ENCODE peak calls at places on chromosomes 11 and 22, in ten cellular contexts. J is lower lobe of right lung; N is IMR-90; V is coronary artery; Z is uterus; E is heart left ventricle; T is foreskin fibroblast; L is CD8-positive, alpha-beta T cell; P is fibroblast of the aortic adventitia; M is heart right ventricle. U is an unnamed sample.

GRCh38 chr11:92083123-92083522 is 141.5 kb upstream of the FAT3 start:
- DNase-seq in T (no peak), M (no peak), Z (no peak), N (no peak), L (no peak), V (no peak), J (no peak), E (no peak), P (no peak), U (no peak)

GRCh38 chr11:94876645-94877445 is 96.5 kb downstream of the CWC15 start:
- DNase-seq in L (no peak), J (peak; percentile 72), M (peak; percentile 84), P (peak; percentile 93), E (peak; percentile 84), V (peak; percentile 86), T (peak; percentile 97), N (peak; percentile 98), Z (peak; percentile 90), U (peak; percentile 79)

GRCh38 chr11:78840190-78840589 is 265.5 kb upstream of the NARS2 start:
- DNase-seq in Z (no peak), V (no peak), E (no peak), M (no peak), L (no peak), N (peak; percentile 91), T (peak; percentile 79), P (peak; percentile 97), J (no peak), U (no peak)

GRCh38 chr11:95549276-95549675 is 240.3 kb downstream of the FAM76B start:
- DNase-seq in E (no peak), N (no peak), M (no peak), V (no peak), P (no peak), T (no peak), Z (no peak), L (no peak), J (no peak), U (no peak)

GRCh38 chr22:39444247-39444800 is 12.5 kb upstream of the MGAT3 start:
- DNase-seq in E (no peak), L (no peak), P (no peak), T (no peak), V (no peak), N (no peak), J (no peak), Z (no peak), M (no peak), U (no peak)

GRCh38 chr22:47370448-47371262 is 608.2 kb downstream of the TBC1D22A start:
- DNase-seq in L (peak; percentile 29), V (no peak), Z (no peak), J (peak; percentile 13), P (no peak), M (no peak), T (no peak), N (no peak), E (no peak), U (no peak)

GRCh38 chr11:21321530-21321929 is 652.1 kb downstream of the NELL1 start:
- DNase-seq in M (no peak), L (no peak), J (no peak), E (no peak), N (no peak), T (no peak), V (no peak), P (no peak), Z (no peak), U (no peak)

GRCh38 chr11:79237676-79238075 is 203.2 kb downstream of the TENM4 start:
- DNase-seq in L (no peak), P (peak; percentile 94), J (no peak), Z (peak; percentile 22), T (peak; percentile 85), N (peak; percentile 96), M (peak; percentile 13), V (no peak), E (no peak), U (peak; percentile 48)

GRCh38 chr22:38868886-38869381 is 3.1 kb downstream of the CBX6 start:
- DNase-seq in Z (peak; percentile 76), N (peak; percentile 51), P (peak; percentile 61), L (peak; percentile 90), J (peak; percentile 88), V (peak; percentile 79), M (peak; percentile 80), T (peak; percentile 57), E (peak; percentile 78), U (no peak)

GRCh38 chr11:72864692-72865655 is 50.8 kb downstream of the ATG16L2 start:
- DNase-seq in T (peak; percentile 44), Z (no peak), L (no peak), V (no peak), N (peak; percentile 46), J (no peak), E (peak; percentile 33), P (peak; percentile 84), M (peak; percentile 54), U (no peak)

GRCh38 chr11:33044281-33044680 is 4.9 kb downstream of the TCP11L1 start:
- DNase-seq in M (no peak), V (no peak), L (no peak), Z (no peak), N (peak; percentile 34), J (no peak), E (no peak), T (no peak), P (no peak), U (no peak)

GRCh38 chr11:74683941-74684481 is 47.2 kb downstream of the CHRDL2 start:
- DNase-seq in M (no peak), J (peak; percentile 17), P (peak; percentile 40), N (peak; percentile 71), E (no peak), T (no peak), L (no peak), Z (no peak), V (peak; percentile 65), U (no peak)

GRCh38 chr11:74681686-74682651 is 49.3 kb downstream of the CHRDL2 start:
- DNase-seq in J (no peak), M (peak; percentile 63), Z (peak; percentile 75), E (peak; percentile 54), N (peak; percentile 40), T (no peak), V (peak; percentile 69), P (no peak), L (no peak), U (no peak)

GRCh38 chr11:74683279-74683871 is 47.9 kb downstream of the CHRDL2 start:
- DNase-seq in P (no peak), M (no peak), E (no peak), Z (no peak), L (no peak), V (peak; percentile 72), T (no peak), N (no peak), J (peak; percentile 57), U (no peak)

GRCh38 chr11:74684661-74685060 is 46.6 kb downstream of the CHRDL2 start:
- DNase-seq in Z (no peak), T (no peak), P (no peak), V (no peak), E (no peak), J (peak; percentile 6), L (no peak), N (no peak), M (no peak), U (no peak)

GRCh38 chr11:74682731-74683278 is 48.4 kb downstream of the CHRDL2 start:
- DNase-seq in E (no peak), M (no peak), P (no peak), T (no peak), L (no peak), N (no peak), V (peak; percentile 60), J (no peak), Z (no peak), U (no peak)
- H3K4me3 ChIP-seq in E (peak overlapping the region; percentile 61), M (peak overlapping the region; percentile 53), P (no peak overlapping the region), T (peak overlapping the region; percentile 14), L (no peak overlapping the region), N (no peak overlapping the region), V (peak overlapping the region; percentile 79), J (peak overlapping the region; percentile 59), Z (peak overlapping the region; percentile 37), U (peak overlapping the region; percentile 20)

DNA sequence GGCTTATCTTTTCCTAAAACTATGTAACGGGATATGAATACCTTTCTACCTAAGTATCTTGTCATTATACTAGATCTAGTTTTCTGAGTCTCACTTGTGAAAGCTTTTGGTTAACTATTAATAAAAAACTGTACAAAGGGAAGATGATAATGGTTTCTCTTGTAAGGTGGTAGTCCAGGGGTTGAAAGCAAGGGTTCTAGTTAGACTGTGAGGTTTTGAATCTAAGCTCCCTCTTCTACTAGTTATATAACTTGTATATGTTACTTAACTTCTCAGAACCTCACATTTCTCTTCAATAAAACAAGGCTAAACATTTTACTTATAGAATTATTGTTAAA is 54.3 kb downstream of the ARHGEF12 start:
- DNase-seq in L (no peak), N (no peak), P (no peak), E (no peak), Z (no peak), J (no peak), V (no peak), T (no peak), M (no peak), U (no peak)
- TF ChIP-seq CTCF in L (no peak), N (no peak), P (no peak), E (no peak), Z (no peak), J (no peak), V (no peak), T (no peak), M (no peak), U (no peak)

GRCh38 chr22:35835998-35836691 is 118.5 kb downstream of the APOL5 start:
- DNase-seq in E (peak; percentile 51), M (peak; percentile 57), J (no peak), T (peak; percentile 92), Z (peak; percentile 74), L (no peak), P (peak; percentile 97), V (no peak), N (peak; percentile 86), U (peak; percentile 54)

GRCh38 chr22:35835267-35835997 is 117.8 kb downstream of the APOL5 start:
- DNase-seq in E (no peak), V (no peak), T (peak; percentile 34), Z (no peak), L (no peak), P (peak; percentile 87), N (peak; percentile 72), M (no peak), J (no peak), U (no peak)

GRCh38 chr22:35838849-35839646 is 121.4 kb downstream of the APOL5 start:
- DNase-seq in L (no peak), N (peak; percentile 82), M (peak; percentile 27), J (no peak), V (no peak), Z (peak; percentile 78), T (peak; percentile 73), P (peak; percentile 85), E (no peak), U (no peak)

GRCh38 chr22:35839811-35840739 is 122.4 kb downstream of the APOL5 start:
- DNase-seq in T (peak; percentile 100), N (peak; percentile 98), J (peak; percentile 84), Z (peak; percentile 94), E (peak; percentile 85), L (no peak), V (peak; percentile 91), P (peak; percentile 97), M (peak; percentile 88), U (peak; percentile 81)

GRCh38 chr22:35837328-35837727 is 119.7 kb downstream of the APOL5 start:
- DNase-seq in V (no peak), J (no peak), N (no peak), P (peak; percentile 18), L (no peak), Z (no peak), T (no peak), M (no peak), E (no peak), U (no peak)
- H3K4me3 ChIP-seq in V (no peak overlapping the region), J (no peak overlapping the region), N (no peak overlapping the region), P (peak overlapping the region; percentile 63), L (no peak overlapping the region), Z (no peak overlapping the region), T (peak overlapping the region; percentile 73), M (no peak overlapping the region), E (peak overlapping the region; percentile 6), U (no peak overlapping the region)

GRCh38 chr22:49701380-49702067 is 126.1 kb downstream of the BRD1 start:
- DNase-seq in L (no peak), E (no peak), Z (no peak), P (no peak), M (no peak), J (no peak), N (no peak), V (no peak), T (no peak), U (no peak)
- TF ChIP-seq CTCF in L (peak; percentile 58), E (peak; percentile 19), Z (no peak), P (peak; percentile 33), M (peak; percentile 19), J (peak; percentile 44), N (no peak), V (no peak), T (peak; percentile 28), U (peak; percentile 42)